ENCODE peak calls at places on chromosomes 13 and 19, in seven cellular contexts. I is endodermal cell; H is T1000; B is germinal center; G is activated CD4-positive, alpha-beta T cell treated with anti-CD3 and anti-CD28 coated beads for 4 hours; R is NCI-H1417; W is stimulated activated CD4-positive, alpha-beta T cell treated with anti-CD3 and anti-CD28 coated beads, Interleukin-15, amount 100 ng/mL, for 24 hours. N is an unnamed sample.

GRCh38 chr13:81986308-81986707 is 1645.4 kb upstream of the SPRY2 start:
- DNase-seq in R (peak; percentile 15), I (peak; percentile 50), G (no peak), H (no peak), W (no peak), B (no peak), N (no peak)

GRCh38 chr19:39506944-39507714 is 7.8 kb upstream of the SELENOV start:
- DNase-seq in W (peak; percentile 82), G (peak; percentile 36), I (peak; percentile 91), R (peak; percentile 93), H (peak; percentile 65), B (peak; percentile 90), N (peak; percentile 82)

GRCh38 chr19:17394891-17395415 is 957 bp upstream of the CCDC194 start:
- DNase-seq in R (peak; percentile 13), B (peak; percentile 69), W (peak; percentile 88), I (peak; percentile 89), H (no peak), G (peak; percentile 63), N (peak; percentile 67)

GRCh38 chr13:43200307-43200706 is 176.9 kb downstream of the DNAJC15 start:
- DNase-seq in B (no peak), H (no peak), I (no peak), W (no peak), G (no peak), R (no peak), N (no peak)

GRCh38 chr13:39350461-39350881 is 252.5 kb downstream of the LHFPL6 start:
- DNase-seq in G (no peak), H (no peak), R (peak; percentile 30), I (no peak), B (no peak), W (no peak), N (no peak)

GRCh38 chr13:85528578-85529215 is 270.5 kb downstream of the SLITRK6 start:
- DNase-seq in H (no peak), I (no peak), G (no peak), B (no peak), W (no peak), R (no peak), N (peak; percentile 23)

GRCh38 chr19:2719910-2720776 is 1.0 kb downstream of the DIRAS1 start:
- DNase-seq in W (no peak), H (no peak), I (peak; percentile 87), G (no peak), B (no peak), R (no peak), N (no peak)

GRCh38 chr19:1510442-1510806 is 2.4 kb downstream of the ADAMTSL5 start:
- DNase-seq in W (no peak), I (no peak), G (no peak), H (no peak), R (no peak), B (no peak), N (no peak)

GRCh38 chr19:45598267-45599011 is 3.6 kb downstream of the GPR4 start:
- DNase-seq in R (peak; percentile 27), G (no peak), B (no peak), H (no peak), I (no peak), W (no peak), N (no peak)

GRCh38 chr19:1470864-1471513 is 8.0 kb downstream of the C19orf25 start:
- DNase-seq in B (no peak), W (peak; percentile 52), H (no peak), G (no peak), R (peak; percentile 69), I (peak; percentile 90), N (peak; percentile 38)

GRCh38 chr13:110758195-110758594 is 44.7 kb downstream of the ING1 start:
- DNase-seq in B (no peak), G (no peak), I (no peak), H (no peak), R (no peak), W (no peak), N (peak; percentile 36)

GRCh38 chr19:10317045-10317856 is 1.4 kb upstream of the FDX2 start:
- DNase-seq in R (no peak), I (no peak), W (no peak), H (no peak), G (no peak), B (no peak), N (no peak)

GRCh38 chr19:46713781-46714522 is 3.0 kb downstream of the PRKD2 start:
- DNase-seq in W (peak; percentile 81), R (peak; percentile 61), B (peak; percentile 73), I (peak; percentile 97), H (peak; percentile 19), G (peak; percentile 83), N (peak; percentile 89)

N was measured in epithelial cell of esophagus.